ENCODE peak calls at places on chromosomes 5 and 9, in eight cellular contexts. Z is SK-N-SH, A is H1, S is cardiac septum, V is ELF-1, O is midbrain, U is AG20443, R is AG04450. K is an unnamed sample.

GRCh38 chr9:114098021-114098659 is 952 bp downstream of the KIF12 start:
- DNase-seq in Z (peak), A (no peak), S (no peak), V (peak), O (no peak), U (peak), R (no peak), K (peak)

GRCh38 chr5:163089233-163089632 is 348.2 kb upstream of the CCNG1 start:
- DNase-seq in Z (no peak), A (no peak), S (no peak), V (no peak), O (no peak), U (no peak), R (no peak), K (no peak)

GRCh38 chr5:10288600-10289213 is 19.0 kb downstream of the CMBL start:
- DNase-seq in Z (no peak), A (no peak), S (peak), V (no peak), O (no peak), U (no peak), R (no peak), K (peak)

GRCh38 chr9:5582835-5583195 is 46.1 kb upstream of the RIC1 start:
- DNase-seq in Z (no peak), A (no peak), S (no peak), V (no peak), O (no peak), U (peak), R (peak), K (no peak)

GRCh38 chr5:68344447-68345111 is 129.0 kb downstream of the PIK3R1 start:
- DNase-seq in Z (no peak), A (no peak), S (no peak), V (no peak), O (peak), U (peak), R (no peak), K (no peak)

GRCh38 chr5:146630467-146630866 is 114.5 kb upstream of the GPR151 start:
- DNase-seq in Z (no peak), A (no peak), S (no peak), V (no peak), O (no peak), U (no peak), R (no peak), K (no peak)

GRCh38 chr5:145463634-145464033 is 371.5 kb downstream of the PRELID2 start:
- DNase-seq in Z (no peak), A (no peak), S (no peak), V (no peak), O (no peak), U (no peak), R (no peak), K (no peak)

GRCh38 chr9:91131433-91131839 is 230.3 kb downstream of the AUH start:
- DNase-seq in Z (no peak), A (no peak), S (no peak), V (no peak), O (no peak), U (peak), R (peak), K (peak)

GRCh38 chr5:142654578-142655042 is 31.3 kb downstream of the FGF1 start:
- DNase-seq in Z (no peak), A (no peak), S (peak), V (peak), O (no peak), U (no peak), R (no peak), K (no peak)

GRCh38 chr9:88628114-88628513 is 93.1 kb downstream of the NXNL2 start:
- DNase-seq in Z (no peak), A (no peak), S (no peak), V (no peak), O (no peak), U (peak), R (no peak), K (no peak)

GRCh38 chr5:39194466-39195136 is 24.8 kb downstream of the FYB1 start:
- DNase-seq in Z (no peak), A (no peak), S (no peak), V (no peak), O (no peak), U (peak), R (peak), K (no peak)

K was measured in mucosa of descending colon.